ENCODE peak calls at places on chromosomes 2 and 18, in four cellular contexts. F, M, O and W are unnamed samples.

GRCh38 chr2:86223682-86224560 is 24.7 kb downstream of the MRPL35 start:
- ATAC-seq in F (peak), M (peak), O (no peak), W (no peak)

GRCh38 chr2:102337012-102337411 is 18.6 kb upstream of the IL18R1 start:
- ATAC-seq in F (peak), M (peak), O (peak), W (no peak)

GRCh38 chr2:219434718-219435525 is at the start of gene SPEG:
- ATAC-seq in F (peak), M (peak), O (peak), W (peak)

GRCh38 chr2:59879700-59880131 is 673.7 kb downstream of the BCL11A start:
- ATAC-seq in F (no peak), M (no peak), O (no peak), W (no peak)

GRCh38 chr2:240236217-240237111 is 96.0 kb upstream of the OTOS start:
- ATAC-seq in F (peak), M (peak), O (peak), W (no peak)

GRCh38 chr2:163692611-163693482 is 43.0 kb downstream of the FIGN start:
- ATAC-seq in F (peak), M (no peak), O (no peak), W (no peak)

GRCh38 chr18:70261141-70261788 is 27.6 kb upstream of the SOCS6 start:
- ATAC-seq in F (no peak), M (no peak), O (no peak), W (no peak)

GRCh38 chr2:189171956-189172609 is 7.5 kb downstream of the COL5A2 start:
- ATAC-seq in F (no peak), M (peak), O (no peak), W (no peak)

GRCh38 chr18:60024345-60024744 is 124.5 kb downstream of the PMAIP1 start:
- ATAC-seq in F (no peak), M (no peak), O (no peak), W (no peak)

GRCh38 chr2:152247337-152247695 is 71.8 kb upstream of the STAM2 start:
- ATAC-seq in F (no peak), M (no peak), O (no peak), W (no peak)

GRCh38 chr18:71727909-71728308 is 816.2 kb downstream of the CBLN2 start:
- ATAC-seq in F (no peak), M (no peak), O (no peak), W (no peak)

GRCh38 chr2:21821697-21822227 is 698.0 kb downstream of the TDRD15 start:
- ATAC-seq in F (no peak), M (no peak), O (no peak), W (no peak)

GRCh38 chr2:217105733-217106649 is 246.1 kb upstream of the TNP1 start:
- ATAC-seq in F (no peak), M (no peak), O (no peak), W (peak)

GRCh38 chr2:197615033-197615652 is 60.2 kb downstream of the RFTN2 start:
- ATAC-seq in F (no peak), M (no peak), O (no peak), W (peak)

GRCh38 chr2:48050711-48051110 is 144.4 kb upstream of the FBXO11 start:
- ATAC-seq in F (no peak), M (no peak), O (no peak), W (no peak)

GRCh38 chr2:65071499-65072180 is 15.4 kb downstream of the CEP68 start:
- ATAC-seq in F (no peak), M (no peak), O (no peak), W (peak)

GRCh38 chr2:141142025-141142424 is 988.8 kb downstream of the LRP1B start:
- ATAC-seq in F (no peak), M (no peak), O (no peak), W (no peak)

GRCh38 chr2:156511112-156511511 is 74.9 kb downstream of the GPD2 start:
- ATAC-seq in F (no peak), M (no peak), O (no peak), W (no peak)

GRCh38 chr18:69985239-69985638 is 37.6 kb upstream of the CD226 start:
- ATAC-seq in F (no peak), M (no peak), O (no peak), W (no peak)

GRCh38 chr2:105671156-105671555 is 73.6 kb upstream of the NCK2 start:
- ATAC-seq in F (peak), M (peak), O (peak), W (no peak)

GRCh38 chr2:159713691-159714585 is 1.6 kb downstream of the MARCHF7 start:
- ATAC-seq in F (no peak), M (no peak), O (no peak), W (no peak)

GRCh38 chr2:25576596-25576995 is 96.8 kb downstream of the DTNB start:
- ATAC-seq in F (no peak), M (no peak), O (no peak), W (no peak)

GRCh38 chr18:59141294-59142068 is 1.8 kb downstream of the SEC11C start:
- ATAC-seq in F (no peak), M (no peak), O (no peak), W (no peak)

GRCh38 chr2:134079373-134079772 is 174.5 kb upstream of the MGAT5 start:
- ATAC-seq in F (no peak), M (no peak), O (no peak), W (no peak)

GRCh38 chr2:219416938-219417337 is 1.2 kb upstream of the DES start:
- ATAC-seq in F (no peak), M (peak), O (peak), W (no peak)

GRCh38 chr2:109402180-109402579 is 211.6 kb downstream of the SEPTIN10 start:
- ATAC-seq in F (no peak), M (no peak), O (no peak), W (no peak)